ENCODE peak calls at places on chromosomes 2 and 18, in nine cellular contexts. H is posterior vena cava, V is frontal cortex, K is NAMALWA, W is choroid plexus epithelial cell, U is epithelial cell of prostate, I is NCI-H1105, X is aorta, O is cardiac muscle cell. Z is an unnamed sample.

GRCh38 chr2:209661286-209661685 is 110.3 kb upstream of the UNC80 start:
- DNase-seq in O (no peak), V (no peak), W (no peak), H (no peak), I (peak; percentile 25), U (no peak), K (no peak), X (no peak), Z (no peak)

GRCh38 chr18:61702007-61702406 is 190.8 kb downstream of the RNF152 start:
- DNase-seq in H (no peak), O (no peak), K (no peak), X (no peak), W (peak; percentile 51), V (no peak), I (no peak), U (peak; percentile 5), Z (no peak)

GRCh38 chr2:22970991-22971390 is 414.0 kb upstream of the KLHL29 start:
- DNase-seq in V (no peak), H (no peak), U (no peak), O (no peak), X (no peak), K (no peak), I (no peak), W (no peak), Z (no peak)

GRCh38 chr2:32783933-32784332 is 156.1 kb downstream of the TTC27 start:
- DNase-seq in I (no peak), H (no peak), V (no peak), X (no peak), O (no peak), U (no peak), K (no peak), W (no peak), Z (no peak)

GRCh38 chr2:7333970-7334493 is 416.8 kb downstream of the RNF144A start:
- DNase-seq in O (no peak), V (no peak), W (no peak), U (no peak), H (no peak), I (no peak), X (no peak), K (no peak), Z (no peak)

GRCh38 chr2:8659735-8660492 is 21.9 kb upstream of the ID2 start:
- DNase-seq in V (no peak), I (no peak), H (peak; percentile 66), U (no peak), O (no peak), W (no peak), K (no peak), X (no peak), Z (no peak)

GRCh38 chr2:232997749-232998665 is 15.0 kb downstream of the NGEF start:
- DNase-seq in V (no peak), O (no peak), U (no peak), K (no peak), X (peak; percentile 57), I (no peak), H (peak; percentile 75), W (no peak), Z (peak; percentile 59)

GRCh38 chr2:232885264-232885961 is 15.3 kb downstream of the SNORC start:
- DNase-seq in K (no peak), I (no peak), H (no peak), U (no peak), O (no peak), X (peak; percentile 72), V (no peak), W (no peak), Z (peak; percentile 66)

GRCh38 chr2:104858325-104858978 is 4.5 kb downstream of the POU3F3 start:
- DNase-seq in X (no peak), K (no peak), W (no peak), V (peak; percentile 30), O (no peak), I (no peak), H (no peak), U (no peak), Z (no peak)

GRCh38 chr2:127471286-127471983 is 53.2 kb downstream of the PROC start:
- DNase-seq in H (no peak), K (no peak), W (no peak), I (no peak), V (no peak), X (no peak), O (no peak), U (no peak), Z (no peak)

GRCh38 chr18:27967938-27968803 is 208.8 kb downstream of the CDH2 start:
- DNase-seq in X (no peak), I (no peak), O (peak; percentile 66), U (no peak), V (no peak), K (no peak), W (peak; percentile 31), H (no peak), Z (no peak)

GRCh38 chr2:101971836-101972235 is 19.9 kb upstream of the IL1R2 start:
- DNase-seq in O (no peak), U (no peak), H (no peak), I (no peak), W (peak; percentile 60), X (no peak), V (no peak), K (no peak), Z (no peak)

GRCh38 chr18:50665519-50665918 is 105.6 kb downstream of the MAPK4 start:
- DNase-seq in X (peak; percentile 41), I (no peak), W (no peak), V (no peak), U (no peak), K (no peak), H (no peak), O (peak; percentile 60), Z (no peak)

GRCh38 chr18:74768096-74768495 is 170.4 kb downstream of the ZNF407 start:
- DNase-seq in W (no peak), X (no peak), I (no peak), U (no peak), H (no peak), K (no peak), V (no peak), O (no peak), Z (no peak)

GRCh38 chr2:33340265-33340664 is 136.2 kb upstream of the RASGRP3 start:
- DNase-seq in H (peak; percentile 95), K (no peak), U (no peak), X (peak; percentile 91), W (peak; percentile 72), O (no peak), V (peak; percentile 1), I (no peak), Z (no peak)

GRCh38 chr2:68850524-68850923 is 20.7 kb downstream of the BMP10 start:
- DNase-seq in X (no peak), U (no peak), K (no peak), W (no peak), V (no peak), H (no peak), O (no peak), I (no peak), Z (no peak)